ENCODE peak calls at places on chromosomes 1 and 21, in five cellular contexts. N, S, Y, E and O are unnamed samples.

GRCh38 chr1:35847935-35848565 is 35.0 kb upstream of the AGO1 start:
- DNase-seq in N (no peak), S (no peak), Y (no peak), E (no peak), O (no peak)

GRCh38 chr1:24899581-24900485 is 30.2 kb downstream of the RUNX3 start:
- DNase-seq in N (no peak), S (no peak), Y (peak), E (no peak), O (no peak)

GRCh38 chr1:152104854-152105253 is 10.4 kb downstream of the TCHH start:
- DNase-seq in N (no peak), S (no peak), Y (no peak), E (no peak), O (peak)

GRCh38 chr1:219664310-219665029 is 51.6 kb upstream of the ZC3H11B start:
- DNase-seq in N (no peak), S (no peak), Y (no peak), E (no peak), O (no peak)

GRCh38 chr1:26555550-26555981 is 26.0 kb downstream of the RPS6KA1 start:
- DNase-seq in N (no peak), S (no peak), Y (no peak), E (no peak), O (no peak)

GRCh38 chr1:14027099-14027498 is 327.1 kb downstream of the PRDM2 start:
- DNase-seq in N (no peak), S (no peak), Y (no peak), E (no peak), O (no peak)

GRCh38 chr1:197021716-197022115 is 44.4 kb downstream of the CFHR5 start:
- DNase-seq in N (no peak), S (no peak), Y (no peak), E (no peak), O (no peak)

GRCh38 chr1:30679201-30679975 is 44.0 kb downstream of the MATN1 start:
- DNase-seq in N (no peak), S (no peak), Y (no peak), E (no peak), O (no peak)

GRCh38 chr1:85494074-85494956 is 29.4 kb upstream of the DDAH1 start:
- DNase-seq in N (no peak), S (no peak), Y (no peak), E (no peak), O (no peak)

GRCh38 chr21:43574741-43575465 is 84.4 kb downstream of the HSF2BP start:
- DNase-seq in N (peak), S (no peak), Y (no peak), E (no peak), O (no peak)

GRCh38 chr1:234667891-234668576 is 58.1 kb upstream of the IRF2BP2 start:
- DNase-seq in N (no peak), S (no peak), Y (no peak), E (no peak), O (no peak)

GRCh38 chr1:227793948-227794812 is 21.3 kb upstream of the PRSS38 start:
- DNase-seq in N (peak), S (peak), Y (no peak), E (peak), O (no peak)

GRCh38 chr1:229028509-229028908 is 242.4 kb upstream of the RAB4A start:
- DNase-seq in N (no peak), S (no peak), Y (no peak), E (no peak), O (no peak)

GRCh38 chr21:46190491-46191131 is 6.4 kb upstream of the SPATC1L start:
- DNase-seq in N (no peak), S (no peak), Y (no peak), E (no peak), O (no peak)

GRCh38 chr1:7664893-7665250 is 106.2 kb upstream of the VAMP3 start:
- DNase-seq in N (no peak), S (no peak), Y (no peak), E (no peak), O (no peak)

GRCh38 chr1:203465943-203466342 is 9.7 kb upstream of the PRELP start:
- DNase-seq in N (peak), S (peak), Y (no peak), E (no peak), O (no peak)

GRCh38 chr21:44846485-44847260 is 26.8 kb downstream of the PTTG1IP start:
- DNase-seq in N (peak), S (no peak), Y (peak), E (no peak), O (peak)

GRCh38 chr1:200454425-200454824 is 44.6 kb upstream of the ZNF281 start:
- DNase-seq in N (no peak), S (no peak), Y (no peak), E (no peak), O (no peak)

GRCh38 chr1:3668585-3669300 is 16.4 kb downstream of the TP73 start:
- DNase-seq in N (peak), S (peak), Y (no peak), E (no peak), O (peak)

GRCh38 chr1:87024936-87025537 is 110.6 kb downstream of the HS2ST1 start:
- DNase-seq in N (no peak), S (peak), Y (no peak), E (no peak), O (peak)

GRCh38 chr1:210949039-210949438 is 184.9 kb downstream of the KCNH1 start:
- DNase-seq in N (no peak), S (no peak), Y (no peak), E (no peak), O (no peak)

GRCh38 chr1:77322061-77322900 is 40.5 kb downstream of the AK5 start:
- DNase-seq in N (no peak), S (peak), Y (no peak), E (peak), O (peak)

GRCh38 chr1:17521946-17522612 is 17.4 kb upstream of the ARHGEF10L start:
- DNase-seq in N (no peak), S (no peak), Y (no peak), E (no peak), O (no peak)

GRCh38 chr1:167860231-167860923 is 53.6 kb downstream of the ADCY10 start:
- DNase-seq in N (no peak), S (no peak), Y (no peak), E (no peak), O (peak)

GRCh38 chr1:168698453-168698852 is 30.6 kb downstream of the DPT start:
- DNase-seq in N (no peak), S (no peak), Y (no peak), E (no peak), O (no peak)

GRCh38 chr1:13461977-13462376 is 51.7 kb downstream of the PRAMEF20 start:
- DNase-seq in N (no peak), S (no peak), Y (no peak), E (no peak), O (no peak)

GRCh38 chr1:224266105-224266935 is 63.7 kb downstream of the NVL start:
- DNase-seq in N (no peak), S (no peak), Y (no peak), E (no peak), O (no peak)

GRCh38 chr1:108559215-108560142 is at the start of gene EEIG2:
- DNase-seq in N (peak), S (peak), Y (peak), E (peak), O (peak)

GRCh38 chr1:108561731-108562326 is 1.9 kb downstream of the EEIG2 start:
- DNase-seq in N (peak), S (peak), Y (peak), E (no peak), O (peak)

GRCh38 chr1:108561145-108561458 is 1.2 kb downstream of the EEIG2 start:
- DNase-seq in N (no peak), S (no peak), Y (no peak), E (no peak), O (peak)

GRCh38 chr1:108560430-108561144 is 687 bp downstream of the EEIG2 start:
- DNase-seq in N (peak), S (peak), Y (peak), E (no peak), O (peak)

GRCh38 chr1:108560143-108560429 is 186 bp downstream of the EEIG2 start:
- DNase-seq in N (peak), S (no peak), Y (no peak), E (no peak), O (no peak)
- TF ChIP-seq CTCF in N (no peak), S (no peak), Y (no peak), E (no peak), O (no peak)

GRCh38 chr1:32074841-32075240 is 2.1 kb downstream of the TMEM39B start:
- DNase-seq in N (no peak), S (no peak), Y (no peak), E (no peak), O (no peak)

GRCh38 chr1:32068891-32069590 is 3.7 kb upstream of the TMEM39B start:
- DNase-seq in N (no peak), S (no peak), Y (no peak), E (no peak), O (peak)

GRCh38 chr1:32072622-32073386 is at the start of gene TMEM39B:
- DNase-seq in N (peak), S (peak), Y (peak), E (peak), O (peak)

GRCh38 chr1:32073387-32074229 is 869 bp downstream of the TMEM39B start:
- DNase-seq in N (no peak), S (no peak), Y (no peak), E (no peak), O (no peak)

GRCh38 chr1:32071758-32072621 is 749 bp upstream of the TMEM39B start:
- DNase-seq in N (no peak), S (peak), Y (no peak), E (peak), O (peak)
- TF ChIP-seq CTCF in N (no peak), S (no peak), Y (no peak), E (no peak), O (no peak)

GRCh38 chr1:67686272-67687197 is 1.5 kb downstream of the GADD45A start:
- DNase-seq in N (peak), S (peak), Y (peak), E (peak), O (peak)
- TF ChIP-seq CTCF in N (no peak), S (no peak), Y (no peak), E (no peak), O (no peak)

GRCh38 chr21:39012314-39013230 is 170.7 kb downstream of the PSMG1 start:
- DNase-seq in N (no peak), S (no peak), Y (no peak), E (no peak), O (no peak)
- TF ChIP-seq CTCF in N (no peak), S (no peak), Y (no peak), E (no peak), O (no peak)

GRCh38 chr1:177871633-177872562 is 98.0 kb downstream of the SEC16B start:
- DNase-seq in N (no peak), S (no peak), Y (no peak), E (no peak), O (no peak)
- TF ChIP-seq CTCF in N (no peak), S (no peak), Y (no peak), E (no peak), O (no peak)

GRCh38 chr21:26842976-26843911 is 2.0 kb downstream of the ADAMTS1 start:
- DNase-seq in N (peak), S (peak), Y (no peak), E (peak), O (peak)
- TF ChIP-seq CTCF in N (peak), S (no peak), Y (no peak), E (peak), O (peak)

DNA sequence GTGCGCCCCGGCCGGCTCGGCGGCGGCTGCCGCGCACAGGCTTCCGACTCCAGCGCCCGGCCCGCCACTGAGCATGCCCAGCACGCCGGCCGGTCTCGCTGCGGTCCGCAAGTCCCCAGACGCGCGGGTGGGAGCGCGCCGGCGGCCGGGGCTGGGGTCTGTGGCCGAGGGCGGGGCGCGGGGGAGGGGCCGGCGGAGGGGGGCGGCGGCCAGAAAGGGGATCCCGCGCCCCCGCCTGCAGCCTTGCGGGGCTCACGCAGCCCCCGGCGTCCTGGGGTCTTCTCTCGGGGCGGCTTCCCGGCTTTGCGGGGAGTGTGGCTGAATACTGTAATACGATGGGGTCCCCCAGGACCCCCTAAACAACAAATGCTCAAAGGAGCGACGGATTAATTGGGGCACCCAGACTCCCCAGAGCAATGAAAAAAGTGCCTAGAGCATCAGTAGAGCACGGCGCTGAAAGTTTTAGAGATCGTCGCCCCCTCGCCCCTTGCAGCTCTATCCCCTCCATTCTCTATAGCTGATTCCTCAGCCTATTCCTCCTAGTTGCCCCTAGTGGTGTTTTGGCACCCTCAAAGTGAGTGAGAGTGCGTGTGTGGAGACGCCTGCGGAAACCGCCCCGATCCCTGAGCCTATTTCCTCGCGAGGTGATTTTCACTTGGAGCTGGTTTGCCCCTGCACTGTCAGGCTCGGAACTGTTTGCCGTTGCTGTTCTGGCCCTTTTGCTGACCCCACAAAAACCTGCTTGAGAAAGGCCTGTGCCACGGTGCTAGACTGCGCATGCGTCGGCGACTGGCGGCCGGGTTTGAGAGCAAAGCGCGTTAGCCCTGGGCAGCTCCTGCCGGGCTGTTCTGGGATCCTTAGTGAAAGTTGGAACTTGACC is at the start of gene VAV3:
- DNase-seq in N (peak), S (peak), Y (peak), E (no peak), O (peak)
- TF ChIP-seq CTCF in N (peak), S (no peak), Y (no peak), E (no peak), O (no peak)

DNA sequence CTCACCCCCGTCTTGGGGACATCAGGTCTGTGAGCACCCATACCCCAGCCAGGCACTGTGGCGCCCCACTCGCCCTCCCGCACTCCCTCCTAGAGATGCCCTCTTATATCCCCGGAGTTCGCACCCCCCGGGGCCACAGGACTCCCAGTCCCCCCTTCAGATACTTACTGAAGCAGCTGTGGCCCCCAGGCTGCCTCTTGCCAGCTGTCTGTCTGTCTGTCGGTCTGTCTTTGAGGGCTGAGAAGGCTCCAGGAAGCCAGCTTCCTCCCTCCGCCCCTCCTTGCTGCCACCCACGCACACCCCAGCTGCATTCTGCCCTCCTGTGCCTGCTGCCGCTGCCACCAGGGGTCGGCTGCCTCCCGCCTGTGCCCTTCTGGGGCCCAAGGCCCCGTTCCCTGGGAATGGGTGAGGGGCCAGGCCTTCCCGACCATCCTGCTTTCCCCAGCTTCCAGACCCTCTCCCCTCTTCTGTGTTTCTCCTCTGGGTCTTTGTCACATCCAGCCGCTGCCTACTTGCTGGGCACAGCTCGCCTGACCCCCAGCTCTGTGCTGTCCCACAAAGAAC is at the start of gene PTPN7:
- DNase-seq in N (no peak), S (no peak), Y (peak), E (no peak), O (peak)
- TF ChIP-seq CTCF in N (no peak), S (no peak), Y (peak), E (no peak), O (no peak)